ENCODE peak calls at places on chromosome 11, in six cellular contexts. E is A549, G is transverse colon, W is endothelial cell, Z is T follicular helper cell, X is globus pallidus. A is an unnamed sample.

GRCh38 chr11:25423436-25424184 is 908.3 kb upstream of the ANO3 start:
- DNase-seq in E (no peak), G (no peak), W (peak), Z (no peak), X (no peak), A (no peak)

GRCh38 chr11:111999111-111999510 is 26.1 kb upstream of the DLAT start:
- DNase-seq in E (no peak), G (no peak), W (no peak), Z (no peak), X (no peak), A (no peak)

GRCh38 chr11:70381872-70382842 is 16.2 kb upstream of the CTTN start:
- DNase-seq in E (peak), G (no peak), W (no peak), Z (no peak), X (no peak), A (no peak)

GRCh38 chr11:56910785-56911184 is 77.9 kb upstream of the OR5AK2 start:
- DNase-seq in E (peak), G (no peak), W (no peak), Z (no peak), X (no peak), A (no peak)

GRCh38 chr11:4183410-4184057 is 88.9 kb downstream of the RRM1 start:
- DNase-seq in E (no peak), G (no peak), W (no peak), Z (no peak), X (no peak), A (no peak)

GRCh38 chr11:115215694-115216615 is 288.3 kb downstream of the CADM1 start:
- DNase-seq in E (peak), G (no peak), W (peak), Z (no peak), X (peak), A (no peak)

GRCh38 chr11:106695506-106695905 is 322.8 kb downstream of the GUCY1A2 start:
- DNase-seq in E (no peak), G (no peak), W (no peak), Z (no peak), X (no peak), A (no peak)

GRCh38 chr11:88474655-88475054 is 137.1 kb upstream of the CTSC start:
- DNase-seq in E (no peak), G (no peak), W (no peak), Z (no peak), X (no peak), A (no peak)

GRCh38 chr11:11798586-11799438 is 43.0 kb upstream of the USP47 start:
- DNase-seq in E (peak), G (peak), W (peak), Z (peak), X (peak), A (peak)

GRCh38 chr11:73528420-73528819 is 69.5 kb downstream of the FAM168A start:
- DNase-seq in E (no peak), G (no peak), W (no peak), Z (no peak), X (no peak), A (no peak)

GRCh38 chr11:93248602-93249001 is 50.8 kb upstream of the SLC36A4 start:
- DNase-seq in E (no peak), G (no peak), W (no peak), Z (no peak), X (no peak), A (no peak)

GRCh38 chr11:17414317-17414737 is 25.9 kb upstream of the KCNJ11 start:
- DNase-seq in E (no peak), G (peak), W (no peak), Z (no peak), X (no peak), A (no peak)

GRCh38 chr11:88292156-88292844 is 45.2 kb downstream of the CTSC start:
- DNase-seq in E (no peak), G (peak), W (no peak), Z (no peak), X (no peak), A (no peak)

GRCh38 chr11:64223001-64223651 is 2.9 kb downstream of the TRPT1 start:
- DNase-seq in E (no peak), G (no peak), W (no peak), Z (no peak), X (no peak), A (no peak)

GRCh38 chr11:7968686-7969085 is 3.4 kb upstream of the NLRP10 start:
- DNase-seq in E (no peak), G (no peak), W (no peak), Z (no peak), X (no peak), A (no peak)

GRCh38 chr11:92180664-92181251 is 43.9 kb upstream of the FAT3 start:
- DNase-seq in E (no peak), G (no peak), W (no peak), Z (no peak), X (no peak), A (no peak)

GRCh38 chr11:116457336-116458007 is 315.3 kb downstream of the BUD13 start:
- DNase-seq in E (no peak), G (no peak), W (no peak), Z (no peak), X (no peak), A (no peak)

GRCh38 chr11:14237333-14237988 is 121.5 kb downstream of the RRAS2 start:
- DNase-seq in E (no peak), G (peak), W (no peak), Z (no peak), X (peak), A (peak)

GRCh38 chr11:65204646-65205601 is 23.2 kb downstream of the CAPN1 start:
- DNase-seq in E (peak), G (no peak), W (peak), Z (peak), X (peak), A (peak)

GRCh38 chr11:130313383-130314183 is 1.1 kb downstream of the ZBTB44 start:
- DNase-seq in E (no peak), G (no peak), W (no peak), Z (no peak), X (no peak), A (no peak)

GRCh38 chr11:124301482-124301881 is 12.3 kb downstream of the OR8D1 start:
- DNase-seq in E (no peak), G (no peak), W (no peak), Z (no peak), X (no peak), A (no peak)

GRCh38 chr11:73647459-73648100 is 1.2 kb downstream of the PLEKHB1 start:
- DNase-seq in E (peak), G (peak), W (peak), Z (peak), X (peak), A (peak)

GRCh38 chr11:61973603-61974162 is 6.2 kb upstream of the FTH1 start:
- DNase-seq in E (no peak), G (no peak), W (no peak), Z (no peak), X (no peak), A (no peak)

GRCh38 chr11:72598901-72599300 is 75.3 kb downstream of the PDE2A start:
- DNase-seq in E (peak), G (peak), W (peak), Z (no peak), X (peak), A (peak)

GRCh38 chr11:117145393-117145761 is 1.3 kb downstream of the PAFAH1B2 start:
- DNase-seq in E (peak), G (peak), W (peak), Z (no peak), X (no peak), A (no peak)

GRCh38 chr11:121451982-121452608 is at the start of gene SORL1:
- DNase-seq in E (peak), G (peak), W (peak), Z (peak), X (peak), A (peak)

GRCh38 chr11:61294717-61295595 is at the start of gene VWCE:
- DNase-seq in E (peak), G (peak), W (peak), Z (peak), X (no peak), A (no peak)

GRCh38 chr11:60251485-60252207 is 8.7 kb upstream of the MS4A4E start:
- DNase-seq in E (no peak), G (no peak), W (no peak), Z (no peak), X (peak), A (peak)

GRCh38 chr11:65611758-65612603 is 2.0 kb downstream of the MAP3K11 start:
- DNase-seq in E (no peak), G (no peak), W (peak), Z (no peak), X (peak), A (no peak)